ENCODE peak calls at places on chromosome X, in ten cellular contexts. O, J, U, F, T, X, H, C, R and P are unnamed samples.

GRCh38 chrX:71095971-71096701 is 485 bp downstream of the FOXO4 start:
- DNase-seq in T (peak; percentile 43), H (peak; percentile 25), X (no peak), U (no peak), C (no peak), J (no peak), F (peak; percentile 88), R (no peak), O (peak; percentile 80), P (no peak)

GRCh38 chrX:104742345-104742744 is 176.3 kb downstream of the IL1RAPL2 start:
- DNase-seq in T (no peak), R (no peak), J (no peak), H (peak; percentile 4), O (no peak), C (no peak), X (no peak), F (no peak), U (no peak), P (no peak)

GRCh38 chrX:103431316-103431715 is 55.0 kb downstream of the BEX3 start:
- DNase-seq in U (no peak), J (no peak), O (no peak), C (no peak), X (no peak), R (no peak), T (no peak), H (peak; percentile 28), F (no peak), P (no peak)

GRCh38 chrX:20796450-20796849 is 529.7 kb upstream of the RPS6KA3 start:
- DNase-seq in X (no peak), J (no peak), C (no peak), R (no peak), U (no peak), O (no peak), H (no peak), T (no peak), F (no peak), P (no peak)

GRCh38 chrX:70998402-70999027 is 67.6 kb upstream of the SLC7A3 start:
- DNase-seq in J (no peak), T (no peak), R (no peak), U (peak; percentile 35), O (no peak), H (peak; percentile 84), X (peak; percentile 2), F (no peak), C (no peak), P (no peak)

GRCh38 chrX:105837227-105837626 is 14.9 kb downstream of the NRK start:
- DNase-seq in T (no peak), O (peak; percentile 73), F (no peak), H (peak; percentile 77), R (no peak), X (no peak), C (no peak), J (no peak), U (peak; percentile 87), P (no peak)

GRCh38 chrX:22395372-22395771 is 122.7 kb downstream of the CBLL2 start:
- DNase-seq in H (peak; percentile 32), F (no peak), O (no peak), U (no peak), J (no peak), C (no peak), T (no peak), X (no peak), R (no peak), P (no peak)

GRCh38 chrX:13790206-13791131 is 26.4 kb downstream of the GPM6B start:
- DNase-seq in T (no peak), F (no peak), X (no peak), O (no peak), U (peak; percentile 58), R (no peak), H (no peak), J (no peak), C (no peak), P (no peak)

GRCh38 chrX:105745863-105746262 is 76.5 kb upstream of the NRK start:
- DNase-seq in R (no peak), J (no peak), U (no peak), C (no peak), O (no peak), F (no peak), T (no peak), H (peak; percentile 34), X (no peak), P (no peak)

DNA sequence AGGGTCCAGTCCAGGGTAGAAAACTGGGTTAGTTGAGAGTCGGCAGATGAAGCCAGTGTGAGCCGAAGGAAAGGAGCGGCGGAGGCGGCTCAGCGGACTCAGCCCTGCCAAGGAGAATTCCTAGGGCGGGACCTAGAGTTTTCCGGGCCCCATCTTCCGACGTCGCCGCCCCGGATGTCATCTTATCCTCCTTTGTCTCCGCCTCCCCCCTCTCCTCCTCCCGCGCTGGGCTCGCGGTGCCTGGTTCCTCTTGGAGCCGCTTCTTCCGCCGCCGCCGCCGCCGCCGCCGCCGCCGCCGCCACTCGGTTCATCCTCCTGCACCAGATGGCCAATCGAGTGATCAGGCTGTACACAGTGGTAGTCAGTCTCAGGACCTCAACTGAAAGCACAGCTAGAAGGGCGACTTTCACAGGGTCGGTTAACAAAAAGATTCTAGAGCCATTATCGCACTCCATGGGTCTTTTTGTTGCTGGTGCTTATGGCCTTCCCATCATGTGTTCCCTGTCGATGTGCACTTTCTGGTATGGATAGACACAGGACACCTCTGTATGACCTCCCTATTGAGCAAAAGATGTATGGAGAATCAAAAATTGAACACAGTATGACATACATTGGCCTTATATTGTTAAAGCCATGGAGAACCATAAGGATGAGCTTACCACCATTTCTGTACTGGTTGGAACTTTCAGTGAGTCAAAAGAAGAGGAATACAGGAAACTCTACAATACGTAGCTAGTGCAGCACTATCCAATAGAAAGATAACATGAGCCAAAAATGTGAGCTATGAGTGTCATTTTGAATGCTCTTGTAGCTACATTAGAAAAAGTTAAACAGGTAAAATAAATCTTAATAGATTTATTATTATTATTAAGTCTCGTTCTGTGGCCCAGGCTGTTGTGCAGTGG is 32.4 kb upstream of the THOC2 start:
- DNase-seq in H (peak; percentile 81), C (peak; percentile 87), U (peak; percentile 89), R (peak; percentile 18), T (peak; percentile 89), O (peak; percentile 89), F (peak; percentile 92), J (no peak), X (peak; percentile 13), P (no peak)
- H3K27ac ChIP-seq in H (no peak overlapping the region), C (no peak overlapping the region), U (peak overlapping the region; percentile 44), R (no peak overlapping the region), T (peak overlapping the region; percentile 61), O (peak overlapping the region; percentile 27), F (no peak overlapping the region), J (no peak overlapping the region), X (peak overlapping the region; percentile 29), P (peak overlapping the region; percentile 44)

GRCh38 chrX:24208494-24209240 is 59.1 kb downstream of the ZFX start:
- DNase-seq in U (no peak), T (no peak), C (no peak), F (no peak), X (no peak), R (no peak), O (no peak), J (no peak), H (no peak), P (no peak)

GRCh38 chrX:24204958-24205357 is 55.4 kb downstream of the ZFX start:
- DNase-seq in C (no peak), F (no peak), O (no peak), U (no peak), R (no peak), H (no peak), J (no peak), T (no peak), X (no peak), P (no peak)

GRCh38 chrX:24210190-24210589 is 60.7 kb downstream of the ZFX start:
- DNase-seq in O (no peak), H (no peak), X (no peak), T (no peak), C (no peak), F (no peak), R (no peak), J (no peak), U (peak; percentile 7), P (no peak)

GRCh38 chrX:24204331-24204730 is 54.8 kb downstream of the ZFX start:
- DNase-seq in H (peak; percentile 15), J (no peak), R (no peak), T (no peak), X (no peak), F (peak; percentile 66), O (no peak), U (no peak), C (no peak), P (no peak)

DNA sequence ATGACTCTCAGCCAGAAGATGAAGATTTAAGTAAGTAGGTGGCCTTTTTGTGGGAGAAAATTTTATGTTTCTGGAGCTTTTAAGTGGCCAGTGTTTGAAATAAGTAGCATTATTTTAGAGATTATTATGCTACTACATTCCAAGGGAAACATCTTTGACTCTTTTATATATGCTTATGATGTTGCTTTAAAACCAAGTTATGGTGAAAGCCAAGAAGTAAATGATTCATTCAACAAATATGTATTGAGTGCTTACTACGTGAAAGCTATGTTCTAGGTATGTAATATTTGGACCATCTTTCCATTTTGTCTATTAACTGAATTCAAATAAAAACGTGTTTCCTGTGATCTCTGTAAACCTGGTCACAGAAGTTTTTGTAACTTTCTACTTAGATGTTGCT is 58.3 kb downstream of the ZFX start:
- DNase-seq in J (no peak), U (no peak), T (no peak), H (no peak), X (no peak), F (peak; percentile 78), R (no peak), C (no peak), O (no peak), P (no peak)
- H3K27ac ChIP-seq in J (no peak overlapping the region), U (no peak overlapping the region), T (no peak overlapping the region), H (no peak overlapping the region), X (no peak overlapping the region), F (no peak overlapping the region), R (no peak overlapping the region), C (no peak overlapping the region), O (no peak overlapping the region), P (no peak overlapping the region)

DNA sequence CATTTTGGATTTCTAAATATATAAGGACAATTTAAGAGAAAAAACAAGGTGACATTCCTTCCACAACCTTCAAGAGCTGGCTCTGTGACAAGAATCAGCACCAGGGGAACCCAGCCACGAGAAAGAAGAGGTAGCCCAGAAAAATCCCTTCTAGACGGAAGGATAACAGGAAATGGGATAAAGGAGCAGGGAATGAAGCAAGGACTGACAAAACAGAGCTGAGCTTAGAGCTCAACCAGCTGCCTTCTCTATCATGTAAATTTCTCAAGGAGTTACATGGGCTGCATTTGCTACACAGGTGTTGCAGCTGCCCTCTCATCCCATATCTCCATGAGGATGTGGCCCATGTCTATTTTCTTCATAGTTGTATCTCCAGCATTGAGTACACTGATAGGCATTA is 154.2 kb upstream of the PRDX4 start:
- DNase-seq in J (no peak), O (no peak), X (no peak), R (no peak), T (no peak), C (no peak), U (no peak), H (no peak), F (no peak), P (no peak)
- H3K27ac ChIP-seq in J (no peak overlapping the region), O (no peak overlapping the region), X (no peak overlapping the region), R (no peak overlapping the region), T (no peak overlapping the region), C (no peak overlapping the region), U (no peak overlapping the region), H (no peak overlapping the region), F (no peak overlapping the region), P (no peak overlapping the region)

DNA sequence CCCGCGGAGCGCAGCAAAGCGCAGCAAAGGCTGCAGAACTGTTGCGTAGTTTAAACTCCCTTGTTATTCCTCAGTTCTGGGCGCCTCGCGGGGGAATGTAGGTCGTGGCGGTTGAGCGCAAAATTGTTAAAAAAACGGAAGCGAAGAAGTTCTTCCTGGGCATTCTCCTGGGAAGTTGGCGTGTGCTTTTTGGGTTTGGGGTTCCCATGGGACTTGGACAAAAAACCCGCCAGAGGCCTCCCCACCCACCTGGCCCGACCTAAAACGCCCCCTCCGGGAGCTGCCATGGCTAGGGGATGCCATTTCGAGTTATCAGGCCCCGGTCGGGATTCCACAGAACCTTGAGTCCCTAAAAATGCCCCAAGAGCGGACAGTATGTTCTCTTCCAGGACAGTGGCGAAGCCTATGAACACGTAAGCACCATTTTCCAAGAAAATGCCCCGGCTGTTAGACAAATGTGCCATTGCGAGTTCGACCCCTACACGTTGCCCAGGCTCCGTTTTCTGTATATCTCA is 8.9 kb downstream of the ZIC3 start:
- DNase-seq in J (no peak), C (no peak), X (no peak), U (no peak), O (no peak), F (no peak), T (no peak), R (no peak), H (no peak), P (no peak)
- H3K27ac ChIP-seq in J (no peak overlapping the region), C (no peak overlapping the region), X (no peak overlapping the region), U (no peak overlapping the region), O (no peak overlapping the region), F (no peak overlapping the region), T (no peak overlapping the region), R (no peak overlapping the region), H (no peak overlapping the region), P (no peak overlapping the region)